ENCODE peak calls at places on chromosomes 6 and 20, in ten cellular contexts. One of them, this sample, is unnamed.

GRCh38 chr20:21353236-21353635 is 44.1 kb downstream of the NKX2-4 start:
- DNase-seq in NCI-H1436: no peak
- DNase-seq in neural crest cell: no peak
- DNase-seq in iPS-NIHi11: no peak
- DNase-seq in T follicular helper cell: no peak
- DNase-seq in HTR-8/SVneo: no peak
- DNase-seq in HS-5: peak; percentile 58
- DNase-seq in osteocyte: no peak
- DNase-seq in MV-4-11: no peak
- DNase-seq in AG04449: no peak
- DNase-seq in this sample: peak; percentile 6

GRCh38 chr20:41358717-41359116 is 7.9 kb downstream of the EMILIN3 start:
- DNase-seq in NCI-H1436: no peak
- DNase-seq in neural crest cell: no peak
- DNase-seq in iPS-NIHi11: no peak
- DNase-seq in T follicular helper cell: no peak
- DNase-seq in HTR-8/SVneo: no peak
- DNase-seq in HS-5: no peak
- DNase-seq in osteocyte: no peak
- DNase-seq in MV-4-11: no peak
- DNase-seq in AG04449: no peak
- DNase-seq in this sample: no peak

GRCh38 chr6:85580878-85581267 is 12.8 kb downstream of the SNX14 start:
- DNase-seq in NCI-H1436: no peak
- DNase-seq in neural crest cell: no peak
- DNase-seq in iPS-NIHi11: no peak
- DNase-seq in T follicular helper cell: no peak
- DNase-seq in HTR-8/SVneo: no peak
- DNase-seq in HS-5: no peak
- DNase-seq in osteocyte: no peak
- DNase-seq in MV-4-11: no peak
- DNase-seq in AG04449: no peak
- DNase-seq in this sample: no peak

GRCh38 chr6:128417698-128418097 is 102.7 kb downstream of the PTPRK start:
- DNase-seq in NCI-H1436: no peak
- DNase-seq in neural crest cell: no peak
- DNase-seq in iPS-NIHi11: no peak
- DNase-seq in T follicular helper cell: no peak
- DNase-seq in HTR-8/SVneo: no peak
- DNase-seq in HS-5: no peak
- DNase-seq in osteocyte: no peak
- DNase-seq in MV-4-11: no peak
- DNase-seq in AG04449: no peak
- DNase-seq in this sample: no peak

GRCh38 chr6:170291271-170292110 is 613 bp upstream of the DLL1 start:
- DNase-seq in NCI-H1436: peak; percentile 88
- DNase-seq in neural crest cell: peak; percentile 53
- DNase-seq in iPS-NIHi11: peak; percentile 67
- DNase-seq in T follicular helper cell: peak; percentile 37
- DNase-seq in HTR-8/SVneo: no peak
- DNase-seq in HS-5: no peak
- DNase-seq in osteocyte: no peak
- DNase-seq in MV-4-11: no peak
- DNase-seq in AG04449: no peak
- DNase-seq in this sample: no peak

GRCh38 chr6:132236281-132236680 is 165.0 kb downstream of the MOXD1 start:
- DNase-seq in NCI-H1436: no peak
- DNase-seq in neural crest cell: no peak
- DNase-seq in iPS-NIHi11: no peak
- DNase-seq in T follicular helper cell: no peak
- DNase-seq in HTR-8/SVneo: no peak
- DNase-seq in HS-5: no peak
- DNase-seq in osteocyte: no peak
- DNase-seq in MV-4-11: no peak
- DNase-seq in AG04449: no peak
- DNase-seq in this sample: peak; percentile 74

GRCh38 chr6:16136086-16136485 is 7.2 kb downstream of the MYLIP start:
- DNase-seq in NCI-H1436: no peak
- DNase-seq in neural crest cell: no peak
- DNase-seq in iPS-NIHi11: no peak
- DNase-seq in T follicular helper cell: peak; percentile 50
- DNase-seq in HTR-8/SVneo: no peak
- DNase-seq in HS-5: no peak
- DNase-seq in osteocyte: no peak
- DNase-seq in MV-4-11: no peak
- DNase-seq in AG04449: no peak
- DNase-seq in this sample: no peak

GRCh38 chr6:140806431-140806830 is 1326.3 kb upstream of the GJE1 start:
- DNase-seq in NCI-H1436: no peak
- DNase-seq in neural crest cell: no peak
- DNase-seq in iPS-NIHi11: no peak
- DNase-seq in T follicular helper cell: no peak
- DNase-seq in HTR-8/SVneo: peak; percentile 4
- DNase-seq in HS-5: no peak
- DNase-seq in osteocyte: no peak
- DNase-seq in MV-4-11: no peak
- DNase-seq in AG04449: no peak
- DNase-seq in this sample: no peak

GRCh38 chr20:45415822-45416637 is at the start of gene PIGT:
- DNase-seq in NCI-H1436: peak; percentile 78
- DNase-seq in neural crest cell: peak; percentile 68
- DNase-seq in iPS-NIHi11: peak; percentile 91
- DNase-seq in T follicular helper cell: peak; percentile 88
- DNase-seq in HTR-8/SVneo: peak; percentile 99
- DNase-seq in HS-5: peak; percentile 67
- DNase-seq in osteocyte: peak; percentile 90
- DNase-seq in MV-4-11: peak; percentile 85
- DNase-seq in AG04449: no peak
- DNase-seq in this sample: no peak

GRCh38 chr20:59785118-59785959 is 148.1 kb downstream of the SYCP2 start:
- DNase-seq in NCI-H1436: no peak
- DNase-seq in neural crest cell: no peak
- DNase-seq in iPS-NIHi11: no peak
- DNase-seq in T follicular helper cell: no peak
- DNase-seq in HTR-8/SVneo: no peak
- DNase-seq in HS-5: no peak
- DNase-seq in osteocyte: peak; percentile 69
- DNase-seq in MV-4-11: no peak
- DNase-seq in AG04449: no peak
- DNase-seq in this sample: no peak

GRCh38 chr6:166988674-166989201 is 10.5 kb upstream of the CEP43 start:
- DNase-seq in NCI-H1436: no peak
- DNase-seq in neural crest cell: no peak
- DNase-seq in iPS-NIHi11: peak; percentile 33
- DNase-seq in T follicular helper cell: no peak
- DNase-seq in HTR-8/SVneo: no peak
- DNase-seq in HS-5: no peak
- DNase-seq in osteocyte: no peak
- DNase-seq in MV-4-11: no peak
- DNase-seq in AG04449: no peak
- DNase-seq in this sample: no peak